ENCODE peak calls at places on chromosomes 5 and 9, in four cellular contexts. K is colonic mucosa, I is endothelial cell of umbilical vein, U is fibroblast of mammary gland. Y is an unnamed sample.

GRCh38 chr5:126988021-126988569 is 42.3 kb downstream of the MARCHF3 start:
- DNase-seq in U (no peak), I (peak; percentile 91), K (no peak), Y (no peak)

GRCh38 chr5:172414618-172415599 is 39.4 kb downstream of the SH3PXD2B start:
- DNase-seq in I (no peak), U (peak; percentile 57), K (no peak), Y (peak; percentile 61)

GRCh38 chr5:137486707-137487106 is 12.4 kb downstream of the SPOCK1 start:
- DNase-seq in U (peak; percentile 96), K (no peak), I (peak; percentile 81), Y (peak; percentile 81)

GRCh38 chr5:10563132-10563939 is 534 bp upstream of the ANKRD33B start:
- DNase-seq in U (no peak), K (peak; percentile 48), I (no peak), Y (no peak)

GRCh38 chr5:154970759-154971158 is 29.9 kb downstream of the MRPL22 start:
- DNase-seq in K (no peak), I (peak; percentile 77), U (peak; percentile 47), Y (peak; percentile 9)

GRCh38 chr5:124179788-124180187 is 566.7 kb downstream of the ZNF608 start:
- DNase-seq in U (no peak), I (no peak), K (no peak), Y (no peak)

GRCh38 chr5:127919818-127920217 is 163.7 kb upstream of the SLC12A2 start:
- DNase-seq in K (no peak), I (no peak), U (no peak), Y (no peak)

GRCh38 chr9:136059321-136059791 is 35.7 kb downstream of the NACC2 start:
- DNase-seq in K (no peak), I (no peak), U (no peak), Y (no peak)

GRCh38 chr5:53041071-53041692 is 52.0 kb downstream of the ITGA2 start:
- DNase-seq in K (no peak), I (peak; percentile 26), U (no peak), Y (no peak)

GRCh38 chr5:175658299-175659145 is 651 bp downstream of the HRH2 start:
- DNase-seq in I (no peak), U (no peak), K (no peak), Y (no peak)

GRCh38 chr5:139710370-139711066 is 62.4 kb downstream of the CXXC5 start:
- DNase-seq in K (peak; percentile 47), U (peak; percentile 43), I (no peak), Y (peak; percentile 49)

DNA sequence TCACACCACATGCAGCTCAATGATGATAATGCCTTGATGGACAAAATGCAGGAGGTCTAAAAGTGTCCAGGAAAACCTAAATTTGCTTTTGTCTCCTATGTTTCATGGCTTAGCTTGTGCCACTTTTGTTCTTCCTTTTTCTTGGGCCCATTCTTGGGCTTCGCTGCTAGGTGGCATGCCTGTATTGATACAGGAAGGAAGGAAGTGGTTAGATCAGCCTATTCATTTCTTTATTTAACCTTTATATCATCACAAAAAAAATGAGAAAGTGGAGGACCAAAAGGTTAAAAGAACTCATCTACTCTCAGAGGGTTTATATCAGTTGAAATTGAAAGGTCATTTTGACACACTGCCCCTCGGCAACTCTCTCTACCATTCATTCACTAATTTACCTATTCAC is 260.2 kb downstream of the ARHGAP26 start:
- DNase-seq in K (no peak), I (no peak), U (no peak), Y (no peak)
- H3K4me3 ChIP-seq in K (no peak overlapping the region), I (no peak overlapping the region), U (no peak overlapping the region), Y (no peak overlapping the region)

DNA sequence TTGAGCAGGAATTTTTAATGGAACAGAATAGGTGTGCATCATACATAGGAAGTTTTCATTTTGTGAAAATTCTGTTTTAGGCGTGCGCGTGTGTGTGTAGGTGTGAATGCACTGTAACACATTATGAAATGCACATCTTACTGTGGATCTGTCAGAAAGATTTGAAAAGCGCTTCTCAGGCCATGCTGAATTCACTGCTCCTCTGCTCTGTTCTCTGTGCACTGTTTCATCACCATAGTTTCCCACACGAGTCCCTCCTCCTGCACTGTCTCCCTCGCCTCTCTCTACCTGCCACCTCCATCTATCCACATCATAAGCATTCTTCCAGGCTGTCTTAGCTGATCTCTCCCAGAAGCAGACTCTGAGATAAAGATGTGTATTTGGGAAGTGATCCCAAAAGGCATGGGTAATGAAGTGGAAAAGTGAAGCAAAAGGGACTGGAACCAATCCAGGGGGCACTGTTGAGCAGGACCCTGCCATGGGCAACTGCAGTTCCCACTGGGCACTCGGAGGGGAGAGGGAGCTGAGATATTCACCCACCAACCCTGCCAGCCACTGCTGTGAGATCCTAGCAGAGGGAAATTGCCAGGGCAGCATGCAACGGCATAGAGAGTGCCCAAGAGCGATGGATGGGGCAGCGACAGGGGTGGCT is 65.9 kb downstream of the GABBR2 start:
- DNase-seq in K (no peak), U (no peak), I (no peak), Y (no peak)
- TF ChIP-seq CTCF in K (no peak), U (no peak), I (peak; percentile 5), Y (no peak)

GRCh38 chr5:177984565-177985166 is 11.4 kb downstream of the PROP1 start:
- DNase-seq in K (no peak), I (no peak), U (no peak), Y (no peak)
- H3K4me3 ChIP-seq in K (no peak overlapping the region), I (no peak overlapping the region), U (no peak overlapping the region), Y (no peak overlapping the region)

GRCh38 chr9:126295082-126295477 is 31.5 kb upstream of the MVB12B start:
- DNase-seq in I (no peak), K (peak; percentile 7), U (no peak), Y (no peak)

GRCh38 chr9:126292736-126293521 is 33.7 kb upstream of the MVB12B start:
- DNase-seq in I (no peak), U (no peak), K (no peak), Y (no peak)

GRCh38 chr9:126291925-126292324 is 34.7 kb upstream of the MVB12B start:
- DNase-seq in K (no peak), I (no peak), U (no peak), Y (no peak)

GRCh38 chr9:126294331-126295081 is 32.1 kb upstream of the MVB12B start:
- DNase-seq in U (no peak), K (no peak), I (no peak), Y (no peak)

DNA sequence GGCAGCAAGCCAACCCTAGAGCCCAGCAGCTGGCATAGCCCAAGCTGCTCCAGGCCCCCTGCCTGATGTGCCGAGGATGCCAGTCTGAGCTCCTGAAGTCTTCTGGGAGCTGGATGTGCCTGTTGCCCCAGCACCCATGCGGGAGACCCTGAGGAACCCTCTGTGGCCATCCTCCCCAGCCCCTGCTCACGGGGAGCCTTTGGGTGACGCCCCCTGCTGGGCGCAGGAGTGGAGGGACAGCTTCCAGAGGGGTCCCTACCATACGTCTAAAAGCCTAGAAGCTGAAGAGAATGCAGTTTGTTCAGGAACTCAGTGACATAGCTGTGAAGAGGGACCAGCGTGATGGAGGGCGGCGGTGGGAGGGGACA is 33.1 kb upstream of the MVB12B start:
- DNase-seq in K (no peak), U (no peak), I (no peak), Y (no peak)
- TF ChIP-seq CTCF in K (no peak), U (no peak), I (peak; percentile 26), Y (no peak)

Y was measured in AG10803.